ENCODE peak calls at places on chromosomes 16 and 17, in four cellular contexts. C is mesendoderm, V is breast epithelium, Q is body of pancreas. N is an unnamed sample.

GRCh38 chr17:78839173-78839761 is 1.3 kb downstream of the USP36 start:
- DNase-seq in C (peak; percentile 22), Q (no peak), V (no peak), N (no peak)

GRCh38 chr16:85563515-85564276 is 49.4 kb upstream of the GSE1 start:
- DNase-seq in C (no peak), V (no peak), Q (peak; percentile 63), N (peak; percentile 90)

GRCh38 chr16:86080131-86080875 is 181.3 kb downstream of the IRF8 start:
- DNase-seq in Q (no peak), V (peak; percentile 14), C (no peak), N (no peak)

GRCh38 chr17:77697480-77698400 is 260.8 kb upstream of the TNRC6C start:
- DNase-seq in C (no peak), Q (no peak), V (no peak), N (no peak)

GRCh38 chr17:53646835-53647234 is 175.9 kb upstream of the KIF2B start:
- DNase-seq in C (no peak), V (no peak), Q (no peak), N (no peak)

GRCh38 chr17:3959295-3959899 is 4.8 kb downstream of the ATP2A3 start:
- DNase-seq in V (peak; percentile 70), C (no peak), Q (peak; percentile 74), N (no peak)

GRCh38 chr16:23082161-23082788 is 67.0 kb downstream of the USP31 start:
- DNase-seq in Q (no peak), C (no peak), V (no peak), N (no peak)

GRCh38 chr17:47335101-47335936 is 11.6 kb downstream of the EFCAB13 start:
- DNase-seq in C (peak; percentile 82), Q (no peak), V (no peak), N (no peak)

GRCh38 chr16:81469710-81470481 is 25.3 kb downstream of the CMIP start:
- DNase-seq in C (no peak), V (no peak), Q (no peak), N (peak; percentile 26)

GRCh38 chr17:50550661-50551432 is 3.9 kb downstream of the SPATA20 start:
- DNase-seq in Q (peak; percentile 87), C (peak; percentile 94), V (peak; percentile 77), N (peak; percentile 86)

GRCh38 chr16:30650369-30651123 is at the start of gene PRR14:
- DNase-seq in Q (peak; percentile 100), C (peak; percentile 100), V (peak; percentile 100), N (peak; percentile 100)

GRCh38 chr16:610513-611381 is 20.0 kb upstream of the WFIKKN1 start:
- DNase-seq in C (peak; percentile 77), V (no peak), Q (peak; percentile 75), N (peak; percentile 53)

GRCh38 chr16:49463529-49463928 is 89.9 kb downstream of the C16orf78 start:
- DNase-seq in V (no peak), C (no peak), Q (no peak), N (no peak)

GRCh38 chr17:82294086-82294773 is 20.7 kb upstream of the CSNK1D start:
- DNase-seq in V (no peak), Q (no peak), C (no peak), N (no peak)

GRCh38 chr16:66430214-66430613 is 3.1 kb downstream of the BEAN1 start:
- DNase-seq in V (no peak), C (no peak), Q (no peak), N (no peak)

GRCh38 chr17:49472527-49472926 is 22.6 kb upstream of the NGFR start:
- DNase-seq in V (no peak), Q (no peak), C (no peak), N (peak; percentile 38)

GRCh38 chr16:86303787-86304685 is 206.3 kb upstream of the FOXF1 start:
- DNase-seq in C (no peak), V (no peak), Q (no peak), N (no peak)

GRCh38 chr17:21034350-21035235 is 8.2 kb downstream of the USP22 start:
- DNase-seq in Q (no peak), C (peak; percentile 43), V (no peak), N (no peak)

GRCh38 chr17:31293586-31293985 is 3.5 kb downstream of the OMG start:
- DNase-seq in Q (no peak), V (no peak), C (no peak), N (no peak)

GRCh38 chr17:40854175-40854814 is 12.7 kb downstream of the KRT12 start:
- DNase-seq in Q (no peak), V (no peak), C (no peak), N (no peak)

DNA sequence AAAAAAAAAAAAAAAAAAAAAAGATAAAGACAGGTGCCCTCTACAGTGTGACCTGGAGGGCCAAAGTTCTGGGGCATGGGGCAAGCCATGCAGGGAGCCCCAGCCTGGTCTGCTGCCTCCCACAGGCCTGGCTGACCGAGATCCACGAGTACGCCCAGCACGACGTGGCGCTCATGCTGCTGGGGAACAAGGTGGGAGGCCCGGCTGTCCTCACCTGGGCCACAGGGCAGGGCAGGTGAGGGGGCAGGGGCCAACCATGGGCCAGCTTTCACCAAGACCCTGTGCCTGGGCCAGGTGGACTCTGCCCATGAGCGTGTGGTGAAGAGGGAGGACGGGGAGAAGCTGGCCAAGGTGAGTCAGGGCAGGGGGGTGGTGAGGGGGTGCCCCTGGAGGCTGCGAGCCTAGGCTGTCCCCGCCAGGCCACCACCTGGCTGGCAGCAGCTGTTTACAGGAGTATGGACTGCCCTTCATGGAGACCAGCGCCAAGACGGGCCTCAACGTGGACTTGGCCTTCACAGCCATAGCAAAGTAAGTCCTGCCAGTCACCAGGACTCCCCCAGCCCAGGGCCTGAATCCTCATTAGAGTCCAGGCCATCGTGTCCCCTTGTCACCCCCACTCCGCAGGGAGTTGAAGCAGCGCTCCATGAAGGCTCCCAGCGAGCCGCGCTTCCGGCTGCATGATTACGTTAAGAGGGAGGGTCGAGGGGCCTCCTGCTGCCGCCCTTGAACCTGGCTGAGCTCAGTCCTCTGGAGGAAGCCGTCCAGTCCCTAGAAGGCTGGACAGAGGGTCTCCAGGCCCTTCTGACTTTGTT is 2.7 kb upstream of the TRAF7 start:
- DNase-seq in C (peak; percentile 52), Q (peak; percentile 90), V (no peak), N (peak; percentile 48)
- H3K4me1 ChIP-seq in C (peaks cover 8% of the 10 kb centered on the region), Q (peaks cover 80% of the 10 kb centered on the region), V (peaks cover 53% of the 10 kb centered on the region), N (peaks cover 81% of the 10 kb centered on the region)

GRCh38 chr17:64780096-64781012 is 118.2 kb upstream of the SMURF2 start:
- DNase-seq in V (peak; percentile 84), Q (peak; percentile 62), C (peak; percentile 93), N (peak; percentile 38)

GRCh38 chr17:64781013-64781392 is 118.9 kb upstream of the SMURF2 start:
- DNase-seq in C (peak; percentile 30), V (no peak), Q (no peak), N (no peak)

GRCh38 chr17:64781394-64781793 is 119.3 kb upstream of the SMURF2 start:
- DNase-seq in Q (peak; percentile 44), C (peak; percentile 49), V (peak; percentile 73), N (peak; percentile 77)

GRCh38 chr17:64783556-64784352 is 121.6 kb upstream of the SMURF2 start:
- DNase-seq in Q (no peak), V (peak; percentile 40), C (no peak), N (no peak)

DNA sequence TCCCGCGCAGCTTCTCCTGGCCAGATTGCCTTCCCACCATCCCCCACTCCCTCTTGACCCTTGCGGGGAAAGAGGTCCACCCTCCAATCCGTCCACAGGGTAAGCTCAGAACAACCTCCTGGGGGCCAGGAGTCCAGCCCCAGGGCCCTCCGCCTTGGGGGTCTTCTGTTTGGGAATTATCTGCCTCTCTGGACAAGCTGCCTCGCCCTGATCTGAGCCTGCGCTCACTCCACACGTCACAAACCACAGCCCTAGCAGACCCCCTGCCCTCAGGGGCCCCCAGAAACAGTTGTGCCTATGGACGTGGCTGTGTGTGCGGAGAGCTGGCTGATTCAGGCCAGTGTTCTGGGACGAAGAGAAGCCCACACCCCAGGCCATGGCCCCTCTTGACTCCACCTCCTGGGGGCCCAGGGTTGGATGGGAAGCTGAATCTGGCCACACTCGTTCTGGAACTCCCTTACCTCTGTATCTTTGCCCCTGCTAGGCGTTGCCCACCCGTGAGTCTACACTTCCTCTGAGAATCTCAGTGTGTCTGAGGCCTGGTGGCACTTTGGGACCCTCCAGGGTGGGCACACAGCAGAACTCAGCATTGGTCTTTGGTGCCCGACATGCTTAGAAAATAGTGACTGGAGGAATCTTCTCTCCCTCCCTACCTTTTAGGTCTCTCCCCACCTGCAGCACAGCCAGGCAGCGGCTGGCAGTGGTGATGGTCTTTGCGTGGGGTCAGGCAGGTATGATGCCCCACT is 119.9 kb upstream of the SMURF2 start:
- DNase-seq in Q (no peak), C (no peak), V (no peak), N (no peak)
- H3K4me1 ChIP-seq in Q (peaks cover 50% of the 10 kb centered on the region), C (no peaks in the 10 kb centered on the region), V (peaks cover 5% of the 10 kb centered on the region), N (no peaks in the 10 kb centered on the region)

GRCh38 chr16:28297784-28298510 is 5.6 kb downstream of the SBK1 start:
- DNase-seq in Q (no peak), V (no peak), C (no peak), N (no peak)
- H3K4me1 ChIP-seq in Q (peaks cover 15% of the 10 kb centered on the region), V (no peaks in the 10 kb centered on the region), C (peaks cover 4% of the 10 kb centered on the region), N (peaks cover 6% of the 10 kb centered on the region)

GRCh38 chr16:57149391-57149790 is 36.4 kb downstream of the PSME3IP1 start:
- DNase-seq in V (no peak), C (no peak), Q (no peak), N (no peak)
- H3K4me1 ChIP-seq in V (no peaks in the 10 kb centered on the region), C (peaks cover 8% of the 10 kb centered on the region), Q (peaks cover 26% of the 10 kb centered on the region), N (peaks cover 10% of the 10 kb centered on the region)

GRCh38 chr16:1945559-1946391 is 2.8 kb upstream of the MSRB1 start:
- DNase-seq in C (no peak), Q (no peak), V (no peak), N (no peak)

GRCh38 chr16:1942810-1943726 is at the start of gene MSRB1:
- DNase-seq in Q (peak; percentile 100), C (peak; percentile 99), V (peak; percentile 100), N (peak; percentile 100)

GRCh38 chr16:1941924-1942809 is 832 bp downstream of the MSRB1 start:
- DNase-seq in Q (peak; percentile 77), C (no peak), V (no peak), N (no peak)

GRCh38 chr16:1946495-1947368 is 3.7 kb upstream of the MSRB1 start:
- DNase-seq in V (no peak), Q (no peak), C (no peak), N (no peak)

DNA sequence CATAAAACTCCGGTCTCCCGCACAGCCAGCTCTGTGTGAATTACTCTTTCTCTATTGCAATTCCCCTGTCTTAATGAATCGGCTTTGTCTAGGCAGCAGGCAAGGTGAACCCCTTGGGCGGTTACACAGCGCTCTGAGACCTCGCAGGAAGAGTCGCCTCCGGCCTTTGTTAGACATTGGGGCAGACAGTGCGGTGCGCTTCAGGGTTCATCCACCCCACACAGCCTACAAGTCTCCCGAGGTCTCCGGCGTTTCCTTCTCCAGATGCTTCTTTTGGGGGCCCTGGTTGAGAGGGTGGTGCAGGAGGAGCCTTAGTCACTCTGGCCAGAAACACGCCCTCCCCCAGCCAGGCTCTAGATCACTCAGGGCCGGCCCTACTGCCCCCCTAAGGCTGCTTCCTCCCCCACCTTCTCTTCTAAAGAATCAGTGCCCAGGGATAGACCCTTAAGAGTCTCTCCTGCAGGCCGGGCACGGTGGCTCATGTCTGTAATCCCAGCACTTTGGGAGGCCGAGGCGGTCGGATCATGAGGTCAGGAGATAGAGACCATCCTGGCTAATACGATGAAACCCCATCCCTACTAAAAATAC is 1.7 kb upstream of the MSRB1 start:
- DNase-seq in V (no peak), C (no peak), Q (no peak), N (no peak)
- H3K4me1 ChIP-seq in V (peaks cover 10% of the 10 kb centered on the region), C (no peaks in the 10 kb centered on the region), Q (peaks cover 28% of the 10 kb centered on the region), N (peaks cover 18% of the 10 kb centered on the region)

DNA sequence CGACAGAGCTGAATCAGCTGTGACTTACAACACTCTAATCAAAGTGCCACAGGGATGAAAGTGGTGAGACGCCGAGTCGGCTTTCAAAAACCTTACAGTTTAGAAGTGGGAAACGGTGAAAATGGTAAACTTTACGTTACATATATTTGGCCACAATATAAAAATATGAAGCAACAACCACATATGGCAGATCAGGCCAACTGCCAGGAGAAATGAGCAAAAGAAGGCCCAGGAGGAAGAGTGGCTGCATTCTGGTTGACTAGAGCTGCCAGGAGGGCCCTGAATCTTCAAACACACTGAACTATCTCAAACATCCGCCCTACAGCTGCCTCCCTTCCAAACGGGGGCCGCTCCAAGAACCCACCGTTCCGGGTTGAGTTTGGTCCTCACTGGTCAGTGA is 56.3 kb downstream of the MRM3 start:
- DNase-seq in Q (no peak), C (no peak), V (no peak), N (no peak)
- H3K4me1 ChIP-seq in Q (no peaks in the 10 kb centered on the region), C (no peaks in the 10 kb centered on the region), V (no peaks in the 10 kb centered on the region), N (no peaks in the 10 kb centered on the region)